ENCODE peak calls at places on chromosomes 2 and 18, in six cellular contexts. L, U, Z, D, Q and X are unnamed samples. For H3K4me1, the result is how much of the 10 kb centered on the place peaks cover.

GRCh38 chr18:4808891-4809290 is 353.8 kb upstream of the DLGAP1 start:
- DNase-seq in L (no peak), U (no peak), Z (no peak), D (peak), Q (no peak), X (no peak)

GRCh38 chr2:105118960-105119359 is 81.1 kb downstream of the MRPS9 start:
- DNase-seq in L (no peak), U (no peak), Z (peak), D (peak), Q (no peak), X (no peak)

GRCh38 chr2:96152301-96153165 is 7.3 kb upstream of the DUSP2 start:
- DNase-seq in L (peak), U (no peak), Z (no peak), D (no peak), Q (no peak), X (no peak)

GRCh38 chr2:189763908-189764661 is 1.5 kb upstream of the OSGEPL1 start:
- DNase-seq in L (no peak), U (no peak), Z (peak), D (no peak), Q (no peak), X (no peak)

GRCh38 chr18:903703-904102 is 968 bp upstream of the ADCYAP1 start:
- DNase-seq in L (no peak), U (peak), Z (peak), D (peak), Q (no peak), X (no peak)

GRCh38 chr2:196459539-196459938 is 180.0 kb upstream of the CCDC150 start:
- DNase-seq in L (no peak), U (no peak), Z (peak), D (peak), Q (no peak), X (no peak)

GRCh38 chr2:76512421-76512820 is 801.7 kb upstream of the GCFC2 start:
- DNase-seq in L (no peak), U (no peak), Z (no peak), D (no peak), Q (no peak), X (no peak)

GRCh38 chr2:241627675-241628074 is 9.3 kb downstream of the THAP4 start:
- DNase-seq in L (no peak), U (no peak), Z (no peak), D (no peak), Q (no peak), X (no peak)

GRCh38 chr2:175567435-175568061 is 386.0 kb upstream of the ATP5MC3 start:
- DNase-seq in L (no peak), U (no peak), Z (no peak), D (peak), Q (no peak), X (no peak)

GRCh38 chr2:46198931-46199330 is 98.3 kb upstream of the EPAS1 start:
- DNase-seq in L (no peak), U (peak), Z (no peak), D (no peak), Q (no peak), X (no peak)

GRCh38 chr18:9113468-9114149 is 11.1 kb downstream of the NDUFV2 start:
- DNase-seq in L (no peak), U (no peak), Z (no peak), D (no peak), Q (no peak), X (no peak)
- H3K4me1 ChIP-seq in L (under half), U (half or more), Z (half or more), D (under half), Q (under half), X (under half)

DNA sequence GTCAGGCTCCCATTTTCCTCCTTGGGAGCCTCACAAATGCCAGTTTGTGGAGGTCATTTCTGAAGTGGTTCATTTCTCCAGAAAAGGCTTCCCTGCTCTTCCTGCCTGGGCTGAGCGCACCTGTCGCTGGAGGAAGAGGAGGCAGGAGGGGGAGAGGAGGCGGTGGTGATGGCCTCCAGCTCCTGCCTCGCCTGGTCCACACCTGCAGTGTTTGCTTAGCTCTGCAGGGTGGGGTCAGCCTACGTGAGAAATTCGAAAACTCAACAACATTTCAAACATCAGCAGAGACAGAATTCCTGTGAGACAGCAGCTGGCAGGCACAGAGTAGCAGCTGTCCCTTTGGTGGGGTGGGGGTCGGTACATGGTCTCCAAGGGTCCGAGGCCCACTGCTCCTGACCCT is 7.9 kb downstream of the IMPA2 start:
- DNase-seq in L (no peak), U (no peak), Z (no peak), D (no peak), Q (no peak), X (no peak)
- H3K4me1 ChIP-seq in L (under half), U (under half), Z (under half), D (under half), Q (under half), X (under half)

DNA sequence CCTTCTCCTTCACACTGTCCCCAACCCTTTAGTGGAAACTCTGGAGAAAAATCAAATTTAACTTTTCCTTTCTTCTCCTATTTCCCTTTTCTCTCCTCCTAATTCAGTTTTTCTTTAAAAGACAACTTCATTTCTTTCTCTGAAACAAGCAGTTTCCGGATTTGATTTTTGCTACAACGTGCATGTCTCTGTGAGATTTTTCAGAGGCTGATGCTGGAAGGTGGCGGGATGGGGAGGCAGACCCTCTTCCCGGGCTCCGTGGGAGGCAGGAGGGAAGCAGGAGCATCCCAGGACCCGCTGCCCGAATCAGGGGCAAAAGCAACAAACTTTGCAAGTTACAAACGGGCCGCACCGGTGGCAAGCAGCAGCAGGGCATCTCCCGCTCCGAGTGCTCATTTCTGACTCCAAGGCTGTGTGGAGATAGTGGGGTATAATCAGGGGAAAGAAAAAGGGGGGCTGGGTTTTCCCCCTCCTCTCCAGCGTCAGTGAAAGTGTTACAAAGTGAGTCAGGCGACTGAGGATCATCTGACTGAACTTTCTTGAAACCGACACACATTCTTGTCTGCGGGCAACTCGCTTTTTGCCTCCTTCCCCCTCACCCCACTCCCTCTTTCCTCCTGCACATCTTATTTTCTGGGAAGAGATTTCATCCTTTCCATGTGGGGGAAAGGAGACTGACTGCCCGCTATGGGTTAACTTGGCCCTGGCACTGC is 6.4 kb downstream of the ZEB2 start:
- DNase-seq in L (no peak), U (peak), Z (peak), D (peak), Q (no peak), X (no peak)
- H3K4me1 ChIP-seq in L (under half), U (half or more), Z (half or more), D (under half), Q (under half), X (under half)

DNA sequence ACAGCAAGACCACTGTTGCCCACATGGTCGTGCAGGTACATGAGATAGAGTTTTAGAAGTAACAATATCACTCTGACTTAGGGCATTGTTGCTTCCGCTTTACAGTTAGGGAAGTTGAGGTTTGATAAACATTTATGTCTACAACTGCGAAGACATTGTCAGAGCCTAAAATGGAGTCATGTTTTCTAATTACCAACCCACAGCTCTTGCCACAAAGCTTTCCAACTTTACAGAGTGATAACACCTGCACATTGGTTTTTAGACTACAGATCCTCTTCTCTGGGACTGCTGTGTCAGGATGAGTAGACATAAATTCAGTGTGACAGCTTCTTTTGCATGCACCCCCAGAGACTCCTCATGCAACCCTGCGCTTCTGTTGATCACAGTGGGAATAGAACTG is 119.0 kb downstream of the FEZ2 start:
- DNase-seq in L (no peak), U (no peak), Z (no peak), D (no peak), Q (no peak), X (no peak)
- H3K4me1 ChIP-seq in L (under half), U (under half), Z (under half), D (under half), Q (under half), X (under half)

GRCh38 chr18:13382683-13382989 is 164.1 kb downstream of the LDLRAD4 start:
- DNase-seq in L (no peak), U (peak), Z (no peak), D (no peak), Q (no peak), X (no peak)
- H3K4me1 ChIP-seq in L (under half), U (under half), Z (under half), D (under half), Q (under half), X (under half)

DNA sequence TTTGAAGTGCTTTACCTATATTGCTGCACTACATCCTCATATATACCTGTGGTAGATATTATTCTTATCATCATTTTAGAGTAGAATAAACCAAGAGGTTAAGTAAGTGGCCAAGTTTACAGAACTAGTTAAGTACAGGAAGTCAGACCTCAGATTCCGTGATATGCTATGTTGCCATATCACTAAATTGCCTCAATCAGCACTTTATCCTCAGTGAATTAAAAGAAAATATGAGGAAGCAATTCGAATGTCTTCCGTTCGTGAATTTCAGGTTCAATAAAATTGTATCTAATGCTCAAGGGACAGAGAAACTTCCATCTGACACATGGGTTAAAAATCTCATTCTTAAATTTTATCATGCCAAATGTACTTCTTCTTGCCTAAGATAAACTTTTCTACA is 848.6 kb downstream of the CPS1 start:
- DNase-seq in L (no peak), U (no peak), Z (no peak), D (no peak), Q (no peak), X (no peak)
- H3K4me1 ChIP-seq in L (under half), U (under half), Z (under half), D (under half), Q (under half), X (under half)

DNA sequence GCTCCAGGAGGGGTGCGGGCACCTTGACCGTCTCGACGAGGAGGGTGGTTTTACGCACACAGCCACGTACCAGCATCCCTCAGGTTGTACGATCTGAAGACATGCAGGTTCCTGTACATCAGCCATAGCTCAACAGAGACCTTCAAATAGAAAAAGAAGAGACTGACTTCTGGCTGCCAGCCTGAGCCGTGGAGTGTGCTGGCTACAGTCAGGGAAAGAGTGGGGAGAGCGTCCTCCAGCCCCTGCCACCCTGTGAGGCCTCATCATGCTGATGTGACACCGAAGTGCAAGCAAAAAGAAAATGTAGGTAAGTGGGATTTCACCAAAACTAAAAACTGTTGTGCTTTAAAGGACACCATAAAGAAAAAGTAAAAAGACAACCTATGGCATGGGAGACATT is 47.0 kb downstream of the ADI1 start:
- DNase-seq in L (no peak), U (no peak), Z (no peak), D (no peak), Q (no peak), X (no peak)
- H3K4me1 ChIP-seq in L (under half), U (under half), Z (under half), D (under half), Q (under half), X (under half)

DNA sequence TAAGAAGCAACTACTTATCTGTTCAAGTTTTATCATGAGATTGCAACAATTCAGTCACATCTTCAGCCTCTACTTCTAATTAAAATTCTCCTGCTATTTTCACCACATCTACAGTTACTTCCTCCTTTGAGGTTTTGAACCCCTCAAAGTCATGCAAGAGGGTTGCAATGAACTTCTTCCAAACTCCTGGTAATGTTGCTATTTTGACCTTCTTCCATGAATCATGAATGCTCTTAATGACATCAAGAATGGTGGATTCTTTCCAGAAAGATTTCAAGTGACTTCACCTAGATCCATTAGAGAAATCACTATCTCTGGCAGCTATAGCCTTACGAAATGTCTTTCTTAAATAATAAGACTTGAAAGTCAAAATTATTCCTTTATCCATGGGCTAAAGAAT is 1052.8 kb upstream of the NRXN1 start:
- DNase-seq in L (no peak), U (no peak), Z (no peak), D (no peak), Q (no peak), X (no peak)
- H3K4me1 ChIP-seq in L (under half), U (under half), Z (under half), D (under half), Q (under half), X (under half)

DNA sequence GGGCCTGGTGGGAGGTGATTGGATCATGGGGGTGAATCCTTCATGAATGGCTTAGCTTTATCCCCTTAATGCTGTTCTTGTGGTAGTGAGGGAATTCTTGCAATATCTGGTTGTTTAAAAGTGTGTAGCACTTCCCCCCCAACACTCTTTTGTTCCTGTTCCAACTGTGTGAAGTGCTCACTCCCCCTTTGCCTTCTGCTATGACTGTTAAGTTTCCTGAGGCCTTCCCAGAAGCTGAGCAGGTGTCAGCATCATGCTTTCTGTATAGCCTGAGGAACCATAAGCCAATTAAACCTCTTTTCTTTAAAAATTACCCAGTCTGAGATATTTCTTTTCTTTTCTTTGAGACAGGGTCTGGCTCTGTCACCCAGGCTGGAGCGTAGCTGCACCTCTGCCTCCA is 139.4 kb downstream of the RNF152 start:
- DNase-seq in L (no peak), U (no peak), Z (no peak), D (no peak), Q (no peak), X (no peak)
- H3K4me1 ChIP-seq in L (under half), U (under half), Z (under half), D (under half), Q (under half), X (under half)